ENCODE peak calls at places on chromosomes 6 and 20, in eight cellular contexts. I is heart left ventricle, N is ovary, F is HCT116, L is stomach, O is GM12878, J is Peyer's patch, B is right lobe of liver. X is an unnamed sample.

GRCh38 chr6:6604566-6604965 is 16.0 kb downstream of the LY86 start:
- DNase-seq in J (no peak), F (no peak), O (no peak), B (no peak), N (no peak), I (no peak), L (no peak), X (no peak)

GRCh38 chr6:7230956-7231713 is 81.9 kb downstream of the SSR1 start:
- DNase-seq in J (no peak), O (no peak), F (no peak), I (no peak), B (no peak), L (no peak), N (no peak), X (no peak)

GRCh38 chr6:119896806-119897205 is 547.2 kb upstream of the MAN1A1 start:
- DNase-seq in I (no peak), L (no peak), O (no peak), J (no peak), N (no peak), F (no peak), B (no peak), X (no peak)

GRCh38 chr6:41161380-41161779 is 1.5 kb downstream of the TREM2 start:
- DNase-seq in N (no peak), B (no peak), O (no peak), F (no peak), J (no peak), I (no peak), L (no peak), X (no peak)

GRCh38 chr6:107355659-107356058 is 103.7 kb downstream of the PDSS2 start:
- DNase-seq in O (no peak), F (no peak), N (no peak), L (no peak), J (no peak), B (no peak), I (peak), X (no peak)

GRCh38 chr6:81747327-81747726 is 5.2 kb downstream of the TENT5A start:
- DNase-seq in I (no peak), J (no peak), O (no peak), N (no peak), L (no peak), B (no peak), F (no peak), X (no peak)

GRCh38 chr6:144710207-144710606 is 425.1 kb downstream of the UTRN start:
- DNase-seq in I (no peak), L (no peak), J (no peak), B (no peak), F (no peak), O (no peak), N (no peak), X (no peak)

GRCh38 chr6:167567142-167568033 is 242.5 kb downstream of the TTLL2 start:
- DNase-seq in L (no peak), N (no peak), F (no peak), I (no peak), B (peak), J (peak), O (no peak), X (peak)

GRCh38 chr20:9482180-9482579 is 32.2 kb upstream of the LAMP5 start:
- DNase-seq in I (no peak), F (no peak), O (no peak), L (no peak), N (no peak), B (no peak), J (no peak), X (no peak)

DNA sequence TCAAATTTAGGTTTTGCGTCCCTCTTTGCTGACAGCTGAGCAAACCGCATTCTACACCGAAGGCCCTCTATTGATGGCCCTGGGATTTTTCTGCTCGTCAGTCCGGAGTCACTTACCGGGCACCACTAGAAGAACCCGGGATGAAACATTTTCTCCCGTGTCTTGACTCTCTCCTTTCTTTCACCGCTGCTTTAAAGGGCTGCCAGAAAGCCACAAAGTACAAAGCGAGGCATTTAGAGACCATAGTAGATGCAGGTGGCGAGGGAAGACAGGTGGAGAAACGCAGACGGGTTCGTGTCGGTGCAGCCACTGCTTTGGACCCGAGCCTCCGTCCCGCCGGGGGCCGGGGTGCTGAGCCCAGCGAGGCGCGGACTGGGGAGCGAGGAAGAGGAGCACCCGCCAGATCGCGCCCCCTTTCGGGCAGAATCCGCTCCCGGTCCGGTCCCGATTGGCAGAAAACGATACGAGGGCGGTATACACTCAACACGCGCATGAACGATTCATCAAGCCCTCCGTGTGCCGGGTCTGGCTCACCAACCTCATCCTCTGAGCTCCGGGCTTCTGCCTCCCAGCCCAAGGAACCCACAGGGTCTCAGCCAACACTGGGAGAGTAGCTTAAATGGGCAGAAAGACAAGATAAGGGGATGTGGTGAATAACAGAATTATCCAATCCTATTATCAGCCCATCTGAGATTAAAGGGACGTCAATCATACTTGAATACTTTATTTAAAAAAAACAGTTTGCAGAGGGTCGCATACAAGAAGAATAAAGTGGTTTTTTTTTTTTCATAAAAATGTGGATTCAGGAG is 84.9 kb downstream of the TRIM27 start:
- DNase-seq in B (peak), I (peak), N (peak), F (peak), O (peak), L (peak), J (peak), X (peak)
- TF ChIP-seq POLR2A in B (no peak), I (no peak), N (no peak), F (peak), O (no peak), L (no peak), J (no peak), X (no peak)

DNA sequence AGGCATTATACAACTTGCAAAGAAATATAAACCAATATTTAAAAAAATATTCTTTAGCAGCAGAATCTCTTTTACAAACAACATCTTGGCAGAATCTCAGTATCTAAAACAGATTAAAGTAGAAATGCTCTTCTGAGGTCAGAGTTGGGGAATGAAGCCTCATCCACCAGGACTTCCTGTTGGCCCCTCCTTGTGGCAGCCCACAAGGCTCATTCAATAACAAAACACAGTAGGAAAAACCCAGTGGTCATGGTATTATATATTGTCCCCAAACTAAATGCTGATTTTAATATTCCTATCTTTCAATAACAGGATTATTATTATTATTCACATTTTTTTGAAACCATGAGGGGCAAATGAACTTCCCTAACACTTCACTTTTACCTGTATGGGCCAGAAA is 368.6 kb downstream of the BTBD9 start:
- DNase-seq in J (no peak), F (no peak), B (no peak), L (no peak), I (no peak), N (no peak), O (no peak), X (no peak)
- TF ChIP-seq CTCF in J (no peak), F (no peak), B (no peak), L (no peak), I (no peak), N (no peak), O (no peak), X (no peak)

GRCh38 chr6:4693158-4693557 is 83.0 kb upstream of the CDYL start:
- DNase-seq in B (no peak), L (no peak), F (no peak), O (no peak), I (no peak), J (no peak), N (no peak), X (no peak)

GRCh38 chr6:4692664-4693063 is 83.5 kb upstream of the CDYL start:
- DNase-seq in N (no peak), I (no peak), F (no peak), O (no peak), J (no peak), L (no peak), B (no peak), X (no peak)

GRCh38 chr6:4687989-4688947 is 87.9 kb upstream of the CDYL start:
- DNase-seq in B (no peak), F (peak), N (no peak), J (no peak), O (no peak), L (no peak), I (no peak), X (no peak)

GRCh38 chr6:4698901-4699659 is 77.1 kb upstream of the CDYL start:
- DNase-seq in N (no peak), I (no peak), B (no peak), L (no peak), F (no peak), O (no peak), J (no peak), X (no peak)

GRCh38 chr6:4693566-4693965 is 82.6 kb upstream of the CDYL start:
- DNase-seq in N (no peak), L (no peak), B (no peak), F (no peak), O (no peak), J (no peak), I (no peak), X (no peak)
- H3K27ac ChIP-seq in N (no peak), L (no peak), B (no peak), F (no peak), O (no peak), J (no peak), I (no peak), X (no peak)

GRCh38 chr6:26158581-26159416 is 71.6 kb downstream of the HFE start:
- DNase-seq in B (peak), I (peak), L (peak), O (peak), J (peak), F (no peak), N (peak), X (peak)

GRCh38 chr6:26157838-26158580 is 70.8 kb downstream of the HFE start:
- DNase-seq in I (peak), O (peak), L (peak), J (peak), B (peak), F (peak), N (peak), X (peak)

GRCh38 chr6:26157150-26157837 is 70.1 kb downstream of the HFE start:
- DNase-seq in J (peak), B (peak), O (no peak), L (peak), F (no peak), N (peak), I (peak), X (peak)

GRCh38 chr6:26161322-26161721 is 74.1 kb downstream of the HFE start:
- DNase-seq in N (no peak), I (no peak), B (no peak), L (no peak), O (no peak), F (no peak), J (no peak), X (no peak)

GRCh38 chr6:26159417-26160273 is 72.4 kb downstream of the HFE start:
- DNase-seq in J (no peak), B (no peak), I (no peak), O (peak), N (no peak), L (no peak), F (no peak), X (no peak)
- TF ChIP-seq POLR2A in J (no peak), B (no peak), I (no peak), O (no peak), N (no peak), L (no peak), F (no peak), X (no peak)

X was measured in testis.